ENCODE peak calls at places on chromosome 2, in five cellular contexts. F is AG04449, L is endothelial cell, C is foreskin keratinocyte, O is dorsolateral prefrontal cortex. N is an unnamed sample.

GRCh38 chr2:54551123-54551756 is 95.1 kb downstream of the SPTBN1 start:
- DNase-seq in C (peak), O (no peak), L (no peak), F (no peak), N (no peak)

GRCh38 chr2:216012133-216012829 is 1.1 kb downstream of the MREG start:
- DNase-seq in O (no peak), F (no peak), L (no peak), C (peak), N (no peak)

GRCh38 chr2:47644351-47644750 is 138.6 kb upstream of the MSH6 start:
- DNase-seq in O (no peak), F (no peak), L (no peak), C (no peak), N (no peak)

GRCh38 chr2:206971805-206972204 is 32.5 kb downstream of the CPO start:
- DNase-seq in C (peak), O (no peak), L (no peak), F (peak), N (no peak)

GRCh38 chr2:234691968-234692955 is 195.4 kb upstream of the ARL4C start:
- DNase-seq in O (no peak), F (no peak), L (no peak), C (no peak), N (no peak)

GRCh38 chr2:223674998-223675609 is 72.9 kb upstream of the SCG2 start:
- DNase-seq in O (no peak), F (no peak), L (peak), C (no peak), N (no peak)

GRCh38 chr2:164504253-164504652 is 117.0 kb downstream of the GRB14 start:
- DNase-seq in C (peak), F (no peak), O (no peak), L (peak), N (no peak)

GRCh38 chr2:55160422-55160821 is 71.7 kb downstream of the CLHC1 start:
- DNase-seq in O (no peak), C (no peak), L (no peak), F (no peak), N (no peak)

GRCh38 chr2:230124792-230125452 is 56.2 kb upstream of the SLC16A14 start:
- DNase-seq in F (no peak), O (no peak), C (no peak), L (no peak), N (no peak)

GRCh38 chr2:7233126-7233525 is 315.9 kb downstream of the RNF144A start:
- DNase-seq in C (no peak), F (no peak), L (no peak), O (no peak), N (no peak)

GRCh38 chr2:242038166-242038927 is 168.8 kb downstream of the RTP5 start:
- DNase-seq in L (no peak), C (no peak), O (no peak), F (no peak), N (no peak)

GRCh38 chr2:196330645-196331044 is 159.3 kb upstream of the STK17B start:
- DNase-seq in F (no peak), O (no peak), C (no peak), L (no peak), N (no peak)

DNA sequence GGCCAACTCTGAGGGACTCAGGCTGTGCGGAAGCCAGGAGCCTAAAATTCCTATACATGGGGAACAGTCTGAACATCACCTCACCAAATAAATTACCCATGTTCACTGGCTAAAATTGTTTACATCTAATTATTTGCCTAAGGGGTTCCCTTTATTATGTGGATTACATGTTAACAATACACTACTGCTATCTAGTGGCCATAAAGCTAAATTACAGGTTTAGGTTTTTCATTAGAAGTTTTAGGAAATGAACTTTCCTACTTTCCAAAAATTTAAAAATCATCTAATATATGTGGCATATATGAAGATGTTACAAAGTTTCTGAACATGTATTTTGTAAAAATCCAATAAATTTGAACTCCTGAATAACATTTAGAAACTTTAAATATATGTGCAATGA is 40.3 kb downstream of the PLA2R1 start:
- DNase-seq in L (no peak), C (no peak), O (no peak), F (no peak), N (peak)
- TF ChIP-seq CTCF in L (peak), C (peak), O (no peak), F (no peak), N (peak)

GRCh38 chr2:181991171-181991885 is 5.7 kb downstream of the PPP1R1C start:
- DNase-seq in L (no peak), O (no peak), C (no peak), F (no peak), N (peak)
- TF ChIP-seq CTCF in L (no peak), O (no peak), C (no peak), F (no peak), N (no peak)

DNA sequence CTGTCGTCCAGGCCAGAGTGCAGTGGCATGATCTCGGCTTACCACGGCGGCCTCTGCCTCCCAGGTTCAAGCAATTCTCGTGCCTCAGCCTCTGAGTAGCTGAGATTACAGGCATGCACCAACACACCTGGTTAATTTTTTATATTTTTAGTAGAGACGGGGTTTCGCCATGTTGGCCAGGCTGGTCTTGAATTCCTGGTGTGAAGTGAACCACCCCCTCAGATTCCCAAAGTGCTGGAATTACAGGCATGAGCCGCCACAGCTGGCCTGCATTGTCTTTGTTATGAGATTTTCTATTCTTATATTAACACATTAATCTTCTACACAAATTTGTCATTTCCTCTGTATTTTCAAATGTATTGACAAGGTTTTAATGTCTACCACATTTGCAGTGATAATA is 75.2 kb downstream of the SEPTIN10 start:
- DNase-seq in F (no peak), O (no peak), C (no peak), L (no peak), N (no peak)
- TF ChIP-seq CTCF in F (no peak), O (no peak), C (no peak), L (no peak), N (no peak)

GRCh38 chr2:200054681-200055468 is 99.5 kb downstream of the MAIP1 start:
- DNase-seq in O (no peak), C (no peak), F (no peak), L (peak), N (no peak)
- TF ChIP-seq CTCF in O (no peak), C (no peak), F (no peak), L (no peak), N (no peak)